ENCODE peak calls at places on chromosomes 16 and 17, in five cellular contexts. One of them, this sample, is unnamed.

GRCh38 chr16:56257666-56258359 is 66.5 kb downstream of the GNAO1 start:
- DNase-seq in A549: no peak
- DNase-seq in NCI-H1105: no peak
- DNase-seq in fibroblast of pulmonary artery: no peak
- DNase-seq in cardiac fibroblast: no peak
- DNase-seq in this sample: peak

GRCh38 chr16:11032922-11033291 is 88.5 kb downstream of the CLEC16A start:
- DNase-seq in A549: no peak
- DNase-seq in NCI-H1105: no peak
- DNase-seq in fibroblast of pulmonary artery: peak
- DNase-seq in cardiac fibroblast: peak
- DNase-seq in this sample: peak

GRCh38 chr17:47802341-47803022 is 19.1 kb downstream of the OSBPL7 start:
- DNase-seq in A549: peak
- DNase-seq in NCI-H1105: peak
- DNase-seq in fibroblast of pulmonary artery: peak
- DNase-seq in cardiac fibroblast: peak
- DNase-seq in this sample: peak

GRCh38 chr17:74408262-74408661 is 23.6 kb upstream of the GPRC5C start:
- DNase-seq in A549: peak
- DNase-seq in NCI-H1105: no peak
- DNase-seq in fibroblast of pulmonary artery: peak
- DNase-seq in cardiac fibroblast: peak
- DNase-seq in this sample: no peak

GRCh38 chr17:38729886-38730525 is at the start of gene CISD3:
- DNase-seq in A549: peak
- DNase-seq in NCI-H1105: peak
- DNase-seq in fibroblast of pulmonary artery: peak
- DNase-seq in cardiac fibroblast: peak
- DNase-seq in this sample: peak

GRCh38 chr16:18969050-18969854 is 14.5 kb upstream of the TMC7 start:
- DNase-seq in A549: peak
- DNase-seq in NCI-H1105: peak
- DNase-seq in fibroblast of pulmonary artery: peak
- DNase-seq in cardiac fibroblast: peak
- DNase-seq in this sample: peak

GRCh38 chr16:73018796-73019455 is 29.0 kb downstream of the ZFHX3 start:
- DNase-seq in A549: no peak
- DNase-seq in NCI-H1105: no peak
- DNase-seq in fibroblast of pulmonary artery: no peak
- DNase-seq in cardiac fibroblast: no peak
- DNase-seq in this sample: no peak

GRCh38 chr17:74860229-74860998 is 729 bp upstream of the GRIN2C start:
- DNase-seq in A549: no peak
- DNase-seq in NCI-H1105: peak
- DNase-seq in fibroblast of pulmonary artery: no peak
- DNase-seq in cardiac fibroblast: no peak
- DNase-seq in this sample: peak

GRCh38 chr16:58684001-58684353 is 593 bp downstream of the SLC38A7 start:
- DNase-seq in A549: no peak
- DNase-seq in NCI-H1105: no peak
- DNase-seq in fibroblast of pulmonary artery: peak
- DNase-seq in cardiac fibroblast: peak
- DNase-seq in this sample: peak

GRCh38 chr16:30382398-30383015 is at the start of gene SEPTIN1:
- DNase-seq in A549: no peak
- DNase-seq in NCI-H1105: no peak
- DNase-seq in fibroblast of pulmonary artery: no peak
- DNase-seq in cardiac fibroblast: no peak
- DNase-seq in this sample: no peak

GRCh38 chr17:2875608-2876007 is 79.4 kb downstream of the RAP1GAP2 start:
- DNase-seq in A549: no peak
- DNase-seq in NCI-H1105: no peak
- DNase-seq in fibroblast of pulmonary artery: no peak
- DNase-seq in cardiac fibroblast: no peak
- DNase-seq in this sample: no peak

GRCh38 chr17:63987616-63988478 is 10.3 kb upstream of the PRR29 start:
- DNase-seq in A549: no peak
- DNase-seq in NCI-H1105: no peak
- DNase-seq in fibroblast of pulmonary artery: no peak
- DNase-seq in cardiac fibroblast: no peak
- DNase-seq in this sample: no peak

This sample was measured in foreskin fibroblast.